ENCODE peak calls at places on chromosomes 5 and 9, in six cellular contexts. I is left ventricle myocardium inferior, W is GM06990, C is D721Med, S is BJ, P is upper lobe of left lung. O is an unnamed sample.

GRCh38 chr5:52773342-52773741 is 14.4 kb upstream of the ITGA1 start:
- DNase-seq in I (no peak), W (no peak), C (no peak), S (no peak), P (no peak), O (no peak)

GRCh38 chr9:88950341-88951141 is 40.7 kb upstream of the S1PR3 start:
- DNase-seq in I (no peak), W (no peak), C (no peak), S (peak; percentile 75), P (no peak), O (no peak)

GRCh38 chr5:134543820-134544692 is 18.6 kb downstream of the JADE2 start:
- DNase-seq in I (peak; percentile 15), W (peak; percentile 76), C (no peak), S (no peak), P (no peak), O (peak; percentile 75)

GRCh38 chr9:120778758-120779157 is 14.5 kb downstream of the FBXW2 start:
- DNase-seq in I (no peak), W (no peak), C (no peak), S (no peak), P (no peak), O (no peak)

GRCh38 chr5:62395210-62395950 is 8.3 kb downstream of the DIMT1 start:
- DNase-seq in I (no peak), W (no peak), C (no peak), S (no peak), P (no peak), O (no peak)

GRCh38 chr9:89662718-89663246 is 58.0 kb downstream of the GADD45G start:
- DNase-seq in I (no peak), W (no peak), C (no peak), S (no peak), P (no peak), O (no peak)

GRCh38 chr9:117703538-117703937 is 665 bp upstream of the TLR4 start:
- DNase-seq in I (no peak), W (no peak), C (no peak), S (no peak), P (no peak), O (no peak)

GRCh38 chr5:34919077-34919476 is 3.6 kb downstream of the BRIX1 start:
- DNase-seq in I (no peak), W (no peak), C (no peak), S (no peak), P (no peak), O (no peak)

GRCh38 chr5:96288166-96288844 is 144.7 kb downstream of the PCSK1 start:
- DNase-seq in I (no peak), W (no peak), C (no peak), S (no peak), P (no peak), O (no peak)

GRCh38 chr9:104944356-104944755 is 16.4 kb upstream of the ABCA1 start:
- DNase-seq in I (no peak), W (no peak), C (no peak), S (no peak), P (no peak), O (no peak)

GRCh38 chr9:134769084-134769455 is 111.5 kb upstream of the FCN2 start:
- DNase-seq in I (no peak), W (no peak), C (no peak), S (no peak), P (no peak), O (no peak)

GRCh38 chr9:70517926-70518325 is 103.5 kb upstream of the KLF9 start:
- DNase-seq in I (no peak), W (no peak), C (no peak), S (no peak), P (no peak), O (no peak)

GRCh38 chr5:150258126-150258525 is 31.4 kb downstream of the CAMK2A start:
- DNase-seq in I (no peak), W (no peak), C (no peak), S (no peak), P (no peak), O (no peak)

GRCh38 chr9:75185585-75186170 is 97.4 kb downstream of the OSTF1 start:
- DNase-seq in I (no peak), W (no peak), C (no peak), S (no peak), P (no peak), O (no peak)

GRCh38 chr5:76325876-76326491 is 77.1 kb upstream of the IQGAP2 start:
- DNase-seq in I (no peak), W (no peak), C (no peak), S (no peak), P (no peak), O (no peak)

GRCh38 chr5:83474986-83475385 is 3.4 kb downstream of the VCAN start:
- DNase-seq in I (no peak), W (no peak), C (no peak), S (no peak), P (no peak), O (no peak)

GRCh38 chr5:36688722-36689121 is 82.3 kb downstream of the SLC1A3 start:
- DNase-seq in I (no peak), W (no peak), C (no peak), S (no peak), P (no peak), O (no peak)
- TF ChIP-seq CTCF in I (peak; percentile 32), W (peak; percentile 67), C (peak; percentile 33), S (peak; percentile 44), P (no peak), O (peak; percentile 36)

GRCh38 chr5:73027361-73027760 is 71.5 kb downstream of the FCHO2 start:
- DNase-seq in I (no peak), W (no peak), C (no peak), S (no peak), P (no peak), O (no peak)
- TF ChIP-seq CTCF in I (no peak), W (no peak), C (no peak), S (no peak), P (no peak), O (peak; percentile 10)

DNA sequence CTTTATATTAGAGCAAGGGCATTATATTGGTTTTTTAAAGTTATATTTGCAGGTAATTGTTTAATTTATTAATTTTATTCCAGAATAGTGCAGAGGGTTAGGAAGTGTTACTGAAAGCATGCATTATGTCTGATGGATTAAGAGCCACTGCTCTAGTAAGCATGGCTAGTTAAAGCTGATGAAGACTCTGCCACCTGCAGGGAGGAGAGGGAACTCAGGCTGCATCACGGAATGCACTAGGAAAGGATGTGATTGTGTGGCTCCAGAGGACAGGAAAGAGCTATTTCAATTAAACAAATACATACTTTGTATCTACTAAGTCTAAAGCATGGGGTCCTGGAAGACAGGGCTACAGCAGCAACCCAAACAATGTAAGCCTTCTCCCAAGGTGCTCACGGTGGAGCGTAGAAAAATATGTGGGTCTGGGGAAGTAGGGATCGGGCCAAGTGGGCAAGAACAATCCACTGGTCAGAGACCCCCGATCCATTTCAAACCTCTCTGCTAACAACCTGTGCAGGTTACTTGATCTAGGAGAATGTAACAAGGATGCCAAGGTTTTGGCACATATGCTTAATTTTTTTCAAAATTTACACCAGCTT is 15.3 kb upstream of the GRXCR2 start:
- DNase-seq in I (no peak), W (no peak), C (peak; percentile 23), S (no peak), P (no peak), O (no peak)
- TF ChIP-seq CTCF in I (peak; percentile 68), W (peak; percentile 63), C (peak; percentile 83), S (peak; percentile 89), P (peak; percentile 11), O (no peak)

DNA sequence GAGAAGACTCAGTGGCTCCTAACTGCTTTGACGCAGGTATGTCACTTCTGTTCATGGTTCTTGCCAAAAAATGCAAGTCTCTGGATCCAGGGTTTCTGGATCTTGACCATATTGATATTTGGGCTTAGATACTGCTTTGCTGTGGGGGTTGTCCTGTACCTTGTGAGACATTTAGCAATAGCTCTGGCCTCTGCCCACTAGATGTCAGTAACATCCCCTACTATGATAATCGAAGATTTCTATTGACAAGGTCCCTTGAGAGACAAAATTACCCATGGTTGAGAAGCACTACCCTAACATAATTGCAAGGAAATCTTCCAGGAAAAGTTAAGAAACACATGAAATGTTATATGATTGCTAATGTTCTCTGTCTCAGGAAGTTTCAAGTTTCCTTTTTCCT is 285.4 kb downstream of the TMEM232 start:
- DNase-seq in I (no peak), W (no peak), C (no peak), S (no peak), P (no peak), O (no peak)
- TF ChIP-seq CTCF in I (no peak), W (peak; percentile 61), C (peak; percentile 42), S (peak; percentile 39), P (no peak), O (no peak)

DNA sequence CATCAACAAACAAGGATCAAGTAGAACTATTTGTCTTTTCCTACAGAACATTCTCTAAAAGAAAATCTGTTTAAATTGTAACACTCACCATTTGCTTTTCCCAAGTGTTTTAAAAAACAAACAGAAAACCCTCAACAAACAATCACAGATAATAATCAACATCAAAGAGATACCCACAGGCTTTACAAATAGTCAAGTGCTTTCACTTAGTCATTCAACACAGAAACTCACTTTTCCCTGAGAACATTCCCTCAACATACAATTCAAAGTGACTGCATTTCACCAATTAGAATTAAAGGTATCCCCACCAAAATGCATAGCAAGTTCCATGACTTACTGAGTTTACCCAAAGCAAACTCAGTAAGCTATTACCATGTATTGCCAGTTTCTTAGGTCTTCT is 144.9 kb downstream of the NR2F1-AS1 start:
- DNase-seq in I (no peak), W (no peak), C (no peak), S (no peak), P (no peak), O (no peak)
- TF ChIP-seq CTCF in I (no peak), W (no peak), C (no peak), S (no peak), P (no peak), O (no peak)

GRCh38 chr5:174242573-174242972 is 197.1 kb downstream of the NSG2 start:
- DNase-seq in I (no peak), W (no peak), C (no peak), S (no peak), P (no peak), O (no peak)

GRCh38 chr5:174243904-174244303 is 198.4 kb downstream of the NSG2 start:
- DNase-seq in I (no peak), W (no peak), C (no peak), S (no peak), P (no peak), O (no peak)

GRCh38 chr5:174247239-174247638 is 201.7 kb downstream of the NSG2 start:
- DNase-seq in I (no peak), W (no peak), C (no peak), S (no peak), P (no peak), O (no peak)

GRCh38 chr5:174246743-174247142 is 201.2 kb downstream of the NSG2 start:
- DNase-seq in I (no peak), W (no peak), C (no peak), S (no peak), P (no peak), O (no peak)

GRCh38 chr5:174245506-174245905 is 200.0 kb downstream of the NSG2 start:
- DNase-seq in I (no peak), W (no peak), C (no peak), S (no peak), P (no peak), O (no peak)
- TF ChIP-seq CTCF in I (no peak), W (no peak), C (no peak), S (no peak), P (no peak), O (no peak)

GRCh38 chr9:98642661-98643312 is 65.9 kb downstream of the GABBR2 start:
- DNase-seq in I (no peak), W (no peak), C (no peak), S (no peak), P (no peak), O (no peak)
- TF ChIP-seq CTCF in I (no peak), W (peak; percentile 4), C (no peak), S (no peak), P (no peak), O (no peak)